ENCODE peak calls at places on chromosome 11, in five cellular contexts. One of them, this sample, is unnamed.
A peak's percentile ranks its signal among the peaks of the same experiment; 100 is the strongest.

GRCh38 chr11:36478700-36479329 is 31.3 kb downstream of the TRAF6 start:
- DNase-seq in tibial artery: no peak
- DNase-seq in endodermal cell: peak; percentile 71
- DNase-seq in H1: no peak
- DNase-seq in CD8-positive, alpha-beta T cell: no peak
- DNase-seq in this sample: no peak

GRCh38 chr11:112085822-112086421 is 634 bp downstream of the TIMM8B start:
- DNase-seq in tibial artery: no peak
- DNase-seq in endodermal cell: no peak
- DNase-seq in H1: peak; percentile 50
- DNase-seq in CD8-positive, alpha-beta T cell: no peak
- DNase-seq in this sample: no peak

GRCh38 chr11:82682003-82682751 is 51.5 kb downstream of the FAM181B start:
- DNase-seq in tibial artery: no peak
- DNase-seq in endodermal cell: peak; percentile 62
- DNase-seq in H1: no peak
- DNase-seq in CD8-positive, alpha-beta T cell: no peak
- DNase-seq in this sample: no peak

GRCh38 chr11:43376594-43376993 is 17.9 kb downstream of the TTC17 start:
- DNase-seq in tibial artery: no peak
- DNase-seq in endodermal cell: no peak
- DNase-seq in H1: no peak
- DNase-seq in CD8-positive, alpha-beta T cell: no peak
- DNase-seq in this sample: no peak

GRCh38 chr11:86625544-86625943 is 46.9 kb downstream of the ME3 start:
- DNase-seq in tibial artery: no peak
- DNase-seq in endodermal cell: no peak
- DNase-seq in H1: no peak
- DNase-seq in CD8-positive, alpha-beta T cell: no peak
- DNase-seq in this sample: no peak

GRCh38 chr11:65378208-65378927 is 4.1 kb downstream of the SLC25A45 start:
- DNase-seq in tibial artery: no peak
- DNase-seq in endodermal cell: no peak
- DNase-seq in H1: no peak
- DNase-seq in CD8-positive, alpha-beta T cell: no peak
- DNase-seq in this sample: no peak

GRCh38 chr11:34075178-34075820 is 23.8 kb downstream of the CAPRIN1 start:
- DNase-seq in tibial artery: no peak
- DNase-seq in endodermal cell: no peak
- DNase-seq in H1: no peak
- DNase-seq in CD8-positive, alpha-beta T cell: no peak
- DNase-seq in this sample: no peak

GRCh38 chr11:37988031-37988430 is 1390.0 kb upstream of the RAG2 start:
- DNase-seq in tibial artery: no peak
- DNase-seq in endodermal cell: no peak
- DNase-seq in H1: no peak
- DNase-seq in CD8-positive, alpha-beta T cell: no peak
- DNase-seq in this sample: no peak

GRCh38 chr11:122074022-122074421 is 42.0 kb downstream of the BLID start:
- DNase-seq in tibial artery: no peak
- DNase-seq in endodermal cell: no peak
- DNase-seq in H1: no peak
- DNase-seq in CD8-positive, alpha-beta T cell: no peak
- DNase-seq in this sample: no peak

GRCh38 chr11:121595717-121596156 is 143.0 kb upstream of the SORL1-AS1 start:
- DNase-seq in tibial artery: peak; percentile 64
- DNase-seq in endodermal cell: no peak
- DNase-seq in H1: no peak
- DNase-seq in CD8-positive, alpha-beta T cell: no peak
- DNase-seq in this sample: no peak

GRCh38 chr11:64563966-64564365 is 27.1 kb upstream of the SLC22A12 start:
- DNase-seq in tibial artery: no peak
- DNase-seq in endodermal cell: no peak
- DNase-seq in H1: no peak
- DNase-seq in CD8-positive, alpha-beta T cell: no peak
- DNase-seq in this sample: no peak

GRCh38 chr11:126410649-126411048 is 55.2 kb downstream of the ST3GAL4 start:
- DNase-seq in tibial artery: no peak
- DNase-seq in endodermal cell: no peak
- DNase-seq in H1: no peak
- DNase-seq in CD8-positive, alpha-beta T cell: no peak
- DNase-seq in this sample: no peak

GRCh38 chr11:117949062-117949461 is 19.9 kb upstream of the TMPRSS13 start:
- DNase-seq in tibial artery: no peak
- DNase-seq in endodermal cell: no peak
- DNase-seq in H1: no peak
- DNase-seq in CD8-positive, alpha-beta T cell: no peak
- DNase-seq in this sample: no peak

GRCh38 chr11:8288824-8289223 is 25.1 kb upstream of the LMO1 start:
- DNase-seq in tibial artery: no peak
- DNase-seq in endodermal cell: no peak
- DNase-seq in H1: peak; percentile 30
- DNase-seq in CD8-positive, alpha-beta T cell: no peak
- DNase-seq in this sample: no peak

GRCh38 chr11:119538748-119539147 is 115.8 kb upstream of the THY1 start:
- DNase-seq in tibial artery: peak; percentile 5
- DNase-seq in endodermal cell: peak; percentile 34
- DNase-seq in H1: no peak
- DNase-seq in CD8-positive, alpha-beta T cell: no peak
- DNase-seq in this sample: no peak

GRCh38 chr11:30348035-30348434 is 25.1 kb downstream of the ARL14EP start:
- DNase-seq in tibial artery: no peak
- DNase-seq in endodermal cell: no peak
- DNase-seq in H1: no peak
- DNase-seq in CD8-positive, alpha-beta T cell: no peak
- DNase-seq in this sample: no peak

GRCh38 chr11:88475991-88476418 is 138.5 kb upstream of the CTSC start:
- DNase-seq in tibial artery: no peak
- DNase-seq in endodermal cell: no peak
- DNase-seq in H1: no peak
- DNase-seq in CD8-positive, alpha-beta T cell: no peak
- DNase-seq in this sample: no peak

GRCh38 chr11:67292671-67293070 is 3.6 kb downstream of the ANKRD13D start:
- DNase-seq in tibial artery: no peak
- DNase-seq in endodermal cell: no peak
- DNase-seq in H1: no peak
- DNase-seq in CD8-positive, alpha-beta T cell: no peak
- DNase-seq in this sample: no peak

GRCh38 chr11:78080818-78081495 is 1.3 kb upstream of the NDUFC2 start:
- DNase-seq in tibial artery: no peak
- DNase-seq in endodermal cell: no peak
- DNase-seq in H1: no peak
- DNase-seq in CD8-positive, alpha-beta T cell: no peak
- DNase-seq in this sample: no peak

GRCh38 chr11:106425819-106426218 is 348.4 kb downstream of the AASDHPPT start:
- DNase-seq in tibial artery: no peak
- DNase-seq in endodermal cell: no peak
- DNase-seq in H1: no peak
- DNase-seq in CD8-positive, alpha-beta T cell: no peak
- DNase-seq in this sample: no peak

DNA sequence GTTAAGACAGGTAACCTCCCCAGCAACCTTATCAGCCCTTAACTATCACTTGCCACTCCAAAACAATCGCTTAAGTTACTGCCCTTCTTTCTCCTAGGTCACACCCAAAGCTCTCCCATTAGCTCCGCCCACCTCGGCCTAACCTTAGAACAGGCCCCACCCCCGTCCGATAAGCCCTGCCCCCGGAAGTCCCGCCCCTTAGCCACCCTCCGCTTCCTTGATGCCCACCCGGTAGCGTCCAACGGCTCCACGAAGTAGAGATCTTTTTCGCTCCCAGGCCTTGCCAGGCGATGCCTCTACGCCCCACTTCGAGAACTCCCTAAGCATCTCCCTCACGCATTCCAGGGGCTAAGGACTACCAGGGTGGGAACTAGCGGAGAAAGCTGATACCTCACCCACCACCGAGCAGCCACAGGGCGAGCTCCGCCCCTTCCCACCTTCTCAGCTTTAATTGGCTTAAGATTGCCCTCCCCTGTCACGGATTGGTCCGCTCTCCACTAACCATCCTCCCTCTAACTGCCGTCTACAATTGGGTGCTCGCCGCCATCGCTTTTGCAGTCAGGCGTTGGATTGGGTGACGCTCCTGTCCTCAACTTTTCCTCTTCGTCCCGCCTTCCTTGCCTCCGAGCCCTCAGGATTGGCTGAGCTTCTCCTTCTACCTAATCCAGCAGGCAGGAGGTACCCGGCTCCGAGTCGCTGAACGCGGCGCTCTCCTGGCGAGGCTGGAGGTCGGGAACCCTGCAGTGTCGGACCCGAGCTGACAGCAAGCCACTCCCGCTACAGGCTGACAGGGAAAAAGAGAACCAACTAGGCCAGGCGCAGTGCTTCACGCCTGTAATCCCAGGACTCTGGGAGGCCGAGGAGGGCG is at the start of gene ZBTB3:
- DNase-seq in tibial artery: peak; percentile 99
- DNase-seq in endodermal cell: peak; percentile 99
- DNase-seq in H1: peak; percentile 97
- DNase-seq in CD8-positive, alpha-beta T cell: peak; percentile 93
- DNase-seq in this sample: peak; percentile 82
- TF ChIP-seq CTCF in tibial artery: no peak
- TF ChIP-seq CTCF in endodermal cell: no peak
- TF ChIP-seq CTCF in H1: no peak
- TF ChIP-seq CTCF in CD8-positive, alpha-beta T cell: no peak
- TF ChIP-seq CTCF in this sample: no peak

GRCh38 chr11:56207796-56208195 is 26.3 kb downstream of the OR5T2 start:
- DNase-seq in tibial artery: no peak
- DNase-seq in endodermal cell: no peak
- DNase-seq in H1: no peak
- DNase-seq in CD8-positive, alpha-beta T cell: no peak
- DNase-seq in this sample: no peak
- TF ChIP-seq CTCF in tibial artery: no peak
- TF ChIP-seq CTCF in endodermal cell: no peak
- TF ChIP-seq CTCF in H1: no peak
- TF ChIP-seq CTCF in CD8-positive, alpha-beta T cell: no peak
- TF ChIP-seq CTCF in this sample: no peak

GRCh38 chr11:125224391-125225015 is 60.0 kb downstream of the PKNOX2 start:
- DNase-seq in tibial artery: peak; percentile 43
- DNase-seq in endodermal cell: peak; percentile 76
- DNase-seq in H1: no peak
- DNase-seq in CD8-positive, alpha-beta T cell: no peak
- DNase-seq in this sample: no peak
- TF ChIP-seq CTCF in tibial artery: peak; percentile 30
- TF ChIP-seq CTCF in endodermal cell: peak; percentile 72
- TF ChIP-seq CTCF in H1: peak; percentile 40
- TF ChIP-seq CTCF in CD8-positive, alpha-beta T cell: no peak
- TF ChIP-seq CTCF in this sample: peak; percentile 30

DNA sequence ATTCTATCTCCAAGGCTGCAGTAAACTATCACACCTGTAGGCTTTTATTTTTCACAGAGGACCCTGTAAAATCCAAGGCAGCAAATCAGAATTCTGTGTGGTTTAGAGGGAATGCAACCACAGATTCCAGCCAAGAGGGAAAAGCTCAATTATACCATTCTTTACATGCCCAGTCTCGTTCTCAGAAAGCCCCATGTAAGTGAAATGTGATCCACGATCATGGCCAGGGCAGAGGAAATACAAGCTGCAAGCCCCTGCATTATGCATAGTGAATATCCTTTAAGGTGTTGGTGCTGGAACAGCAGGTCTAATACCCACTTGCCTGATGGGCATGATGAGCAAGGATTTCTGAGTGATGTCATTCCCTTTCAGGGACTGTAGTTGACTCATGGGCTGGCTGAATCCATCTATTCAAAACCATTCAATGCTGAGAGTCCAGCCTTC is 198.7 kb upstream of the MTMR2 start:
- DNase-seq in tibial artery: no peak
- DNase-seq in endodermal cell: no peak
- DNase-seq in H1: no peak
- DNase-seq in CD8-positive, alpha-beta T cell: no peak
- DNase-seq in this sample: no peak
- TF ChIP-seq CTCF in tibial artery: no peak
- TF ChIP-seq CTCF in endodermal cell: peak; percentile 28
- TF ChIP-seq CTCF in H1: no peak
- TF ChIP-seq CTCF in CD8-positive, alpha-beta T cell: no peak
- TF ChIP-seq CTCF in this sample: no peak

GRCh38 chr11:57502870-57503269 is 12.6 kb downstream of the SLC43A1 start:
- DNase-seq in tibial artery: no peak
- DNase-seq in endodermal cell: no peak
- DNase-seq in H1: no peak
- DNase-seq in CD8-positive, alpha-beta T cell: no peak
- DNase-seq in this sample: no peak
- TF ChIP-seq CTCF in tibial artery: no peak
- TF ChIP-seq CTCF in endodermal cell: no peak
- TF ChIP-seq CTCF in H1: no peak
- TF ChIP-seq CTCF in CD8-positive, alpha-beta T cell: no peak
- TF ChIP-seq CTCF in this sample: no peak